ENCODE peak calls at places on chromosomes 11 and 22, in six cellular contexts. O is colonic mucosa; Z is tibial nerve; L is stimulated activated CD8-positive, alpha-beta memory T cell treated with anti-CD3 and anti-CD28 coated beads, Interleukin-15, amount 100 ng/mL, for 48 hours; W is HEK293T; H is NCI-H187. S is an unnamed sample.

GRCh38 chr11:45922425-45923082 is at the start of gene LARGE2:
- DNase-seq in L (no peak), O (peak), Z (no peak), H (peak), W (peak), S (no peak)

GRCh38 chr11:117597083-117597482 is 199.9 kb downstream of the DSCAML1 start:
- DNase-seq in O (peak), L (peak), Z (no peak), H (no peak), W (peak), S (peak)

GRCh38 chr11:70072471-70073187 is 5.5 kb upstream of the ANO1 start:
- DNase-seq in O (no peak), H (no peak), Z (no peak), L (no peak), W (no peak), S (no peak)

GRCh38 chr11:83617671-83618070 is 331.5 kb upstream of the CCDC90B start:
- DNase-seq in W (no peak), H (no peak), L (no peak), Z (no peak), O (no peak), S (no peak)

GRCh38 chr11:85826096-85826855 is 15.3 kb upstream of the SYTL2 start:
- DNase-seq in Z (no peak), O (no peak), L (no peak), W (peak), H (no peak), S (peak)

GRCh38 chr22:28594784-28595324 is 84.8 kb downstream of the TTC28 start:
- DNase-seq in H (no peak), W (peak), Z (no peak), O (no peak), L (no peak), S (peak)

GRCh38 chr11:70381872-70382842 is 16.2 kb upstream of the CTTN start:
- DNase-seq in Z (no peak), W (no peak), O (no peak), H (no peak), L (no peak), S (no peak)

GRCh38 chr11:74838188-74838587 is 89.5 kb downstream of the RNF169 start:
- DNase-seq in L (no peak), W (no peak), H (no peak), Z (no peak), O (no peak), S (no peak)

GRCh38 chr11:12741671-12742216 is 67.5 kb downstream of the TEAD1 start:
- DNase-seq in L (no peak), W (no peak), Z (no peak), O (no peak), H (no peak), S (no peak)

GRCh38 chr11:70556884-70557741 is 158.8 kb downstream of the CTTN start:
- DNase-seq in O (peak), L (no peak), H (no peak), W (no peak), Z (no peak), S (no peak)

GRCh38 chr11:119041821-119042514 is 11.3 kb upstream of the SLC37A4 start:
- DNase-seq in L (no peak), O (no peak), Z (no peak), W (no peak), H (no peak), S (no peak)

GRCh38 chr22:42001127-42001526 is 2.5 kb downstream of the WBP2NL start:
- DNase-seq in L (no peak), W (no peak), O (no peak), Z (no peak), H (no peak), S (peak)

GRCh38 chr22:26669060-26669481 is 11.7 kb downstream of the MIAT start:
- DNase-seq in H (no peak), L (no peak), Z (no peak), W (peak), O (no peak), S (peak)

GRCh38 chr11:65043881-65044501 is 3.0 kb downstream of the SAC3D1 start:
- DNase-seq in O (peak), W (no peak), L (no peak), H (no peak), Z (no peak), S (no peak)

GRCh38 chr11:84381666-84382065 is 1095.5 kb upstream of the CCDC90B start:
- DNase-seq in Z (no peak), L (no peak), O (no peak), W (no peak), H (no peak), S (no peak)

GRCh38 chr22:23280356-23281052 is 100.2 kb downstream of the BCR start:
- DNase-seq in H (no peak), L (no peak), Z (no peak), O (no peak), W (no peak), S (no peak)

GRCh38 chr11:313787-314547 is at the start of gene IFITM1:
- DNase-seq in W (no peak), H (no peak), O (peak), L (no peak), Z (no peak), S (peak)

GRCh38 chr22:49588739-49589138 is 238.9 kb downstream of the BRD1 start:
- DNase-seq in O (no peak), W (no peak), H (no peak), Z (no peak), L (no peak), S (no peak)

GRCh38 chr11:72705442-72706365 is 31.5 kb upstream of the PDE2A start:
- DNase-seq in H (no peak), O (no peak), Z (no peak), W (no peak), L (no peak), S (no peak)

GRCh38 chr11:108973402-108974119 is 308.7 kb downstream of the DDX10 start:
- DNase-seq in L (no peak), Z (no peak), W (no peak), O (no peak), H (no peak), S (peak)

GRCh38 chr11:119218141-119218878 is 12.2 kb downstream of the CBL start:
- DNase-seq in L (no peak), W (no peak), O (no peak), Z (no peak), H (no peak), S (peak)

GRCh38 chr11:33268945-33269567 is 11.9 kb downstream of the HIPK3 start:
- DNase-seq in O (no peak), H (no peak), W (no peak), L (no peak), Z (no peak), S (peak)

GRCh38 chr11:8288824-8289223 is 25.1 kb upstream of the LMO1 start:
- DNase-seq in O (no peak), W (no peak), L (no peak), H (no peak), Z (no peak), S (no peak)

GRCh38 chr22:34410111-34410510 is 489.8 kb upstream of the LARGE1 start:
- DNase-seq in L (no peak), Z (no peak), O (no peak), H (no peak), W (no peak), S (no peak)

GRCh38 chr11:112380464-112380863 is 119.8 kb upstream of the PLET1 start:
- DNase-seq in L (no peak), O (no peak), W (no peak), Z (no peak), H (no peak), S (no peak)

GRCh38 chr22:29830585-29830984 is 7.5 kb downstream of the ASCC2 start:
- DNase-seq in H (no peak), Z (no peak), O (no peak), L (no peak), W (no peak), S (peak)

GRCh38 chr22:21582801-21583740 is 15.6 kb downstream of the UBE2L3 start:
- DNase-seq in O (no peak), Z (no peak), L (no peak), H (no peak), W (no peak), S (no peak)

GRCh38 chr11:119380160-119380815 is 1.2 kb downstream of the USP2 start:
- DNase-seq in H (no peak), W (no peak), Z (no peak), O (no peak), L (no peak), S (no peak)

GRCh38 chr11:87039371-87039770 is 1.6 kb downstream of the TMEM135 start:
- DNase-seq in W (no peak), L (no peak), Z (peak), O (no peak), H (no peak), S (no peak)

GRCh38 chr11:99325807-99326206 is 305.1 kb downstream of the CNTN5 start:
- DNase-seq in L (no peak), O (no peak), H (no peak), Z (no peak), W (no peak), S (no peak)

GRCh38 chr11:66332371-66333219 is 3.6 kb downstream of the RIN1 start:
- DNase-seq in H (no peak), W (no peak), L (no peak), O (no peak), Z (no peak), S (no peak)

GRCh38 chr11:86803641-86804040 is 3.3 kb downstream of the PRSS23 start:
- DNase-seq in Z (no peak), L (no peak), W (no peak), O (no peak), H (no peak), S (peak)

GRCh38 chr11:8329961-8330361 is 66.3 kb upstream of the LMO1 start:
- DNase-seq in H (no peak), W (peak), O (no peak), Z (no peak), L (no peak), S (no peak)

GRCh38 chr22:47172771-47173534 is 410.5 kb downstream of the TBC1D22A start:
- DNase-seq in H (no peak), Z (peak), O (no peak), W (no peak), L (no peak), S (no peak)

GRCh38 chr11:58731819-58732218 is at the start of gene GLYAT:
- DNase-seq in O (no peak), Z (no peak), H (no peak), L (no peak), W (no peak), S (no peak)

GRCh38 chr11:3177931-3178330 is 12.8 kb upstream of the OSBPL5 start:
- DNase-seq in O (no peak), Z (no peak), L (no peak), H (no peak), W (no peak), S (no peak)

GRCh38 chr22:32411388-32411787 is 659 bp downstream of the RTCB start:
- DNase-seq in W (peak), L (no peak), O (peak), H (no peak), Z (no peak), S (peak)